ENCODE peak calls at places on chromosomes 3 and 15, in eight cellular contexts. M is neural progenitor cell; P is Jurkat, Clone E6-1; R is GM06990; W is RPMI8226; V is NCI-H1694 treated with DMSO at 0.1 percent for 48 hours; G is T-helper 17 cell; J is HFFc6. N is an unnamed sample.

GRCh38 chr15:90489514-90489913 is 40.2 kb upstream of the CRTC3 start:
- DNase-seq in P (no peak), W (no peak), M (no peak), R (no peak), G (no peak), V (no peak), J (no peak), N (no peak)

GRCh38 chr3:2362122-2362521 is 263.5 kb downstream of the CNTN4 start:
- DNase-seq in G (no peak), J (no peak), M (no peak), R (no peak), W (no peak), P (no peak), V (no peak), N (no peak)

GRCh38 chr3:66991478-66991877 is 6.6 kb upstream of the KBTBD8 start:
- DNase-seq in P (no peak), V (no peak), G (no peak), M (no peak), R (no peak), W (no peak), J (peak), N (peak)

GRCh38 chr15:90956551-90957104 is 1.9 kb downstream of the RCCD1 start:
- DNase-seq in J (peak), P (no peak), W (no peak), V (peak), G (peak), M (peak), R (peak), N (no peak)

GRCh38 chr3:127566801-127567200 is 23.7 kb downstream of the TPRA1 start:
- DNase-seq in V (no peak), W (no peak), J (no peak), P (no peak), M (peak), G (no peak), R (no peak), N (no peak)

GRCh38 chr3:14768881-14769280 is 49.9 kb upstream of the FGD5 start:
- DNase-seq in M (no peak), P (no peak), W (no peak), V (no peak), J (no peak), G (no peak), R (no peak), N (no peak)

GRCh38 chr15:74543583-74543982 is 2.6 kb downstream of the ARID3B start:
- DNase-seq in V (no peak), J (no peak), W (peak), M (no peak), G (peak), R (peak), P (peak), N (no peak)

GRCh38 chr3:13150624-13151023 is 77.4 kb upstream of the IQSEC1 start:
- DNase-seq in R (no peak), M (no peak), J (no peak), G (no peak), P (no peak), W (no peak), V (no peak), N (no peak)

GRCh38 chr3:188979236-188979635 is 192.5 kb upstream of the TPRG1 start:
- DNase-seq in P (no peak), W (no peak), G (no peak), J (no peak), M (no peak), R (no peak), V (peak), N (no peak)

GRCh38 chr15:42068601-42069000 is 25.8 kb downstream of the PLA2G4D start:
- DNase-seq in R (no peak), G (no peak), W (no peak), P (no peak), V (no peak), M (no peak), J (no peak), N (no peak)

GRCh38 chr15:72358532-72359180 is 17.2 kb downstream of the HEXA start:
- DNase-seq in R (no peak), P (no peak), M (no peak), J (peak), V (no peak), W (no peak), G (no peak), N (peak)

GRCh38 chr3:128312271-128312670 is 154.4 kb downstream of the DNAJB8 start:
- DNase-seq in J (no peak), W (no peak), M (no peak), G (no peak), R (no peak), V (no peak), P (no peak), N (no peak)

GRCh38 chr15:36688310-36689102 is 109.1 kb downstream of the CDIN1 start:
- DNase-seq in W (no peak), G (no peak), R (no peak), M (no peak), V (no peak), P (no peak), J (peak), N (peak)

GRCh38 chr3:138573138-138573537 is 20.9 kb downstream of the CEP70 start:
- DNase-seq in P (no peak), J (no peak), G (no peak), M (no peak), R (no peak), W (no peak), V (no peak), N (no peak)

GRCh38 chr3:11668243-11669232 is 24.8 kb upstream of the VGLL4 start:
- DNase-seq in G (no peak), W (no peak), J (peak), R (no peak), P (no peak), M (no peak), V (no peak), N (no peak)

N was measured in retinal pigment epithelial cell.